ENCODE peak calls at places on chromosome 17, in nine cellular contexts. A is A549, G is tibial artery, N is PC-9, R is natural killer cell, W is breast epithelium, X is dorsolateral prefrontal cortex, L is ovary, O is progenitor cell of endocrine pancreas. S is an unnamed sample.

GRCh38 chr17:72011561-72011960 is 109.3 kb upstream of the SOX9 start:
- DNase-seq in W (no peak), A (no peak), O (no peak), N (no peak), X (no peak), R (no peak), L (no peak), G (no peak), S (no peak)

GRCh38 chr17:48543854-48544355 is 1.0 kb downstream of the HOXB2 start:
- DNase-seq in O (no peak), N (no peak), A (no peak), W (no peak), R (no peak), G (no peak), X (no peak), L (no peak), S (no peak)

GRCh38 chr17:58303981-58304734 is 23.4 kb upstream of the MPO start:
- DNase-seq in O (no peak), W (no peak), G (no peak), A (peak; percentile 63), N (peak; percentile 30), X (peak; percentile 51), R (peak; percentile 55), L (no peak), S (no peak)

GRCh38 chr17:5530265-5530782 is 44.0 kb downstream of the MIS12 start:
- DNase-seq in X (no peak), N (no peak), G (no peak), O (no peak), W (no peak), L (no peak), A (no peak), R (no peak), S (no peak)

GRCh38 chr17:45815752-45816151 is 28.9 kb upstream of the SPPL2C start:
- DNase-seq in N (no peak), G (no peak), O (no peak), W (no peak), A (no peak), R (no peak), L (no peak), X (no peak), S (no peak)

GRCh38 chr17:78127240-78127887 is 1.2 kb downstream of the TMC6 start:
- DNase-seq in N (peak; percentile 48), A (no peak), X (peak; percentile 89), L (no peak), R (peak; percentile 66), G (no peak), O (peak; percentile 45), W (no peak), S (no peak)

GRCh38 chr17:76670708-76671122 is 27.2 kb upstream of the ST6GALNAC1 start:
- DNase-seq in G (no peak), L (no peak), A (no peak), O (no peak), X (no peak), W (no peak), R (no peak), N (no peak), S (no peak)

GRCh38 chr17:58254803-58255202 is 16.4 kb downstream of the LPO start:
- DNase-seq in N (no peak), X (no peak), W (no peak), O (no peak), R (no peak), G (no peak), L (no peak), A (no peak), S (no peak)

GRCh38 chr17:27553019-27553511 is 77.9 kb upstream of the LGALS9 start:
- DNase-seq in G (no peak), R (no peak), W (no peak), O (no peak), X (no peak), N (peak; percentile 16), A (peak; percentile 59), L (peak; percentile 57), S (no peak)

GRCh38 chr17:20944014-20944905 is 98.6 kb downstream of the USP22 start:
- DNase-seq in W (peak; percentile 79), N (peak; percentile 66), O (peak; percentile 19), A (peak; percentile 54), G (no peak), L (no peak), X (no peak), R (no peak), S (no peak)

GRCh38 chr17:19327039-19327776 is 35.3 kb downstream of the B9D1 start:
- DNase-seq in R (no peak), N (peak; percentile 75), O (no peak), A (peak; percentile 77), L (no peak), W (no peak), G (peak; percentile 43), X (peak; percentile 5), S (no peak)
- TF ChIP-seq CTCF in R (no peak), N (no peak), O (no peak), A (no peak), L (no peak), W (no peak), G (no peak), X (no peak), S (no peak)

DNA sequence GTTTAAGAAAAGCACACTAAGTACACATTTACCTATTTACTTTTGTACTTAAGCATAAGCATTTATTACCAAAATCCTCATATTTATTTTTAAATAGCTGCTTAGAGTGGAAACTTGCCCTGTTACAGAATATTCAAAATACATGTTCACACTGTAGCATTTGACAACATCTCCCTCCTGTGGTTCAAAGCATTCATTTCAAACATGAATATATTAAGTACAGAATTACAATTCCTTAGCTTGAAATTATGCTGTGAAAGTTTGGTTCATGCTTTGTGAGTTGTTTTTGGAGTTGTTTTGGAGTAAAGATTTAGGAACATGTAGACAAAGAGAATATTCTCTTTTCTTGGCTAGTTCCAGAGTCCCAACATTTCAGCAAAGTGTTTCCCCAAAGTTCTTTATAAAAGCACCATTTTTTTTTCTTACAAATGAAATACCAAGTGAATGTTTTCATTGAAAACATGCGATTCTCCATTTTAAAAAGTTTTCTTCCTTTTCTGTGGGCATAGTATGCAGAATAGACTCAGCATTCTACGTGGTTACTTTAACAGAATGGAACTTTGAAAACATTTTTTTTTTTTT is 33.2 kb downstream of the TUBD1 start:
- DNase-seq in X (no peak), O (no peak), R (no peak), W (no peak), N (no peak), A (peak; percentile 83), L (no peak), G (no peak), S (no peak)
- TF ChIP-seq CTCF in X (peak; percentile 55), O (peak; percentile 54), R (peak; percentile 69), W (peak; percentile 68), N (peak; percentile 90), A (peak; percentile 90), L (peak; percentile 74), G (peak; percentile 66), S (peak; percentile 61)

DNA sequence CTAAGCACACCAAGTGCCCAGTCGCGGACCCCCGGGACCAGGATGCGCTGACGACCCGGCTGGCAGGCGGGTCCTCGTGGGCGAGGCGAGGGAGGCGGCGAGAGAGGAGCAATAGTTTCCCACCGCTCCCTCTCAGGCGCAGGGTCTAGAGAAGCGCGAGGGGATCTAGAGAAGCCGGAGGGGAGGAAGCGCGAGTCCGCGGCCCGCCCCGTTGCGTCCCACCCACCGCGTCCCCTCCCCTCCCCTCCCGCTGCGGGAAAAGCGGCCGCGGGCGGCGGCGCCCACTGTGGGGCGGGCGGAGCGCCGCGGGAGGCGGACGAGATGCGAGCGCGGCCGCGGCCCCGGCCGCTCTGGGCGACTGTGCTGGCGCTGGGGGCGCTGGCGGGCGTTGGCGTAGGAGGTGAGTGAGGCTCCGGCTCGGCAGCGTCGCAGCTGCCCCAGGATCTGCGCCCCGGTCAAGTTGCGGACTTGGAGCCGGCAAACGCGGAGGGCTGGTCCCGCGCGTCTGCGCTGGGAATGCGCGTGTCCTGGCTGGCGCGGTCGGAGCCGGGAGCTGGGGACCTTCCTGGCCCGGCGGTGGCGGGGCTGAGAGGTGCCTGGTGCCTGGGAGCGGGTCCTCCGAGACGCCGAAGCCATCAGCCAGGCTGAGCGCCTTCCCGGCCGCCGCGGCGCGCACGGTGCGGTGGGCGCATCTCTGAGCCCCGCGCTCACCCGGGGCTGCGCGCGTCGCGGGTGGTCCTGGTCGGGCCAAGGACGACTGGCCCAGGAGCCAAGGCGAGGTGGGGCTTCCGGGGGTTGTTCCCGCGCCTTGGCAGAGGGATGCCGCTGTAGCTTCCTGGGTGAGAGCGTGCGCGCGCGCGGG is at the start of gene ITGB3:
- DNase-seq in W (peak; percentile 75), G (peak; percentile 89), O (peak; percentile 65), L (peak; percentile 75), X (peak; percentile 58), N (peak; percentile 63), A (peak; percentile 83), R (peak; percentile 47), S (peak; percentile 51)
- TF ChIP-seq CTCF in W (peak; percentile 34), G (peak; percentile 51), O (peak; percentile 56), L (peak; percentile 40), X (no peak), N (peak; percentile 41), A (peak; percentile 63), R (no peak), S (no peak)

GRCh38 chr17:7503521-7503920 is 19.4 kb downstream of the POLR2A start:
- DNase-seq in W (no peak), G (no peak), N (no peak), L (no peak), R (no peak), O (no peak), X (no peak), A (no peak), S (no peak)

GRCh38 chr17:7499161-7499560 is 15.0 kb downstream of the POLR2A start:
- DNase-seq in L (no peak), N (no peak), G (peak; percentile 57), O (no peak), X (no peak), R (no peak), A (no peak), W (no peak), S (no peak)

GRCh38 chr17:7501729-7502128 is 17.6 kb downstream of the POLR2A start:
- DNase-seq in R (no peak), G (no peak), L (no peak), A (no peak), W (no peak), X (no peak), O (no peak), N (no peak), S (no peak)

GRCh38 chr17:7502171-7502847 is 18.1 kb downstream of the POLR2A start:
- DNase-seq in A (no peak), O (no peak), X (no peak), L (no peak), G (no peak), N (no peak), W (no peak), R (no peak), S (no peak)

DNA sequence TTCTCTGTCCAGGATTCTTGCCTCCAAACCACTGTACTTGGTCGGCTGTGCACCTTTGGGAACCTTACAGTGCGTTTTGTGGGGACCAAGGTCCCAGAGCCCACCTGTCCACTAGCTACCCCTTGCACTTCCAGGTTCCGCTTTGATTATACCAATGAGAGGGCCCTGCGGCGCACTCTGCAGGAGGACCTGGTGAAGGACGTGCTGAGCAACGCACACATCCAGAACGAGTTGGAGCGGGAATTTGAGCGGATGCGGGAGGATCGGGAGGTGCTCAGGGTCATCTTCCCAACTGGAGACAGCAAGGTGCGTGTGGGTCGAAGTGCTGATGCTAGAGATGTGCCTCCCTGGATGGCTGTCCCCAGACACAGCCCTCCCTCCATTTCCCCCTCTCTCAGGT is 18.8 kb downstream of the POLR2A start:
- DNase-seq in R (no peak), O (no peak), N (no peak), W (no peak), L (no peak), G (no peak), A (peak; percentile 37), X (no peak), S (no peak)
- TF ChIP-seq CTCF in R (no peak), O (peak; percentile 34), N (peak; percentile 31), W (no peak), L (no peak), G (no peak), A (peak; percentile 31), X (no peak), S (no peak)